ENCODE peak calls at places on chromosomes 13 and 19, in six cellular contexts. A is germinal center; Q is effector memory CD8-positive, alpha-beta T cell; S is esophagus squamous epithelium; K is T-helper 1 cell; N is left ventricle myocardium inferior. E is an unnamed sample.

GRCh38 chr13:34698953-34699352 is 243.1 kb upstream of the NBEA start:
- DNase-seq in S (no peak), A (no peak), K (no peak), Q (no peak), N (no peak), E (no peak)

GRCh38 chr13:25170554-25171107 is 1.5 kb downstream of the AMER2 start:
- DNase-seq in A (peak; percentile 24), K (no peak), S (no peak), Q (no peak), N (no peak), E (no peak)

GRCh38 chr13:104949840-104950805 is 1585.3 kb downstream of the EFNB2 start:
- DNase-seq in S (no peak), N (no peak), A (no peak), K (no peak), Q (no peak), E (no peak)

GRCh38 chr19:55146078-55146647 is 2.8 kb downstream of the TNNT1 start:
- DNase-seq in N (no peak), K (no peak), A (peak; percentile 47), S (no peak), Q (no peak), E (no peak)

GRCh38 chr13:112160558-112160957 is 93.6 kb downstream of the SOX1 start:
- DNase-seq in N (no peak), A (no peak), K (no peak), S (no peak), Q (no peak), E (no peak)

GRCh38 chr19:49987159-49987698 is 26.3 kb upstream of the SIGLEC11 start:
- DNase-seq in N (peak; percentile 83), Q (peak; percentile 75), A (peak; percentile 82), K (peak; percentile 69), S (peak; percentile 33), E (peak; percentile 87)

GRCh38 chr13:30388401-30389283 is 33.7 kb upstream of the UBE2L5 start:
- DNase-seq in N (no peak), S (peak; percentile 5), K (no peak), A (no peak), Q (no peak), E (no peak)

GRCh38 chr13:80945328-80945727 is 604.4 kb upstream of the SPRY2 start:
- DNase-seq in K (no peak), S (no peak), A (no peak), N (no peak), Q (no peak), E (no peak)

GRCh38 chr19:11422163-11423068 is 3.3 kb upstream of the RGL3 start:
- DNase-seq in S (peak; percentile 23), N (peak; percentile 84), K (peak; percentile 45), Q (peak; percentile 64), A (peak; percentile 94), E (peak; percentile 52)

GRCh38 chr19:4986471-4986888 is 17.6 kb downstream of the KDM4B start:
- DNase-seq in Q (no peak), S (no peak), A (no peak), K (no peak), N (no peak), E (no peak)

GRCh38 chr19:40549007-40549708 is 27.5 kb upstream of the SHKBP1 start:
- DNase-seq in S (no peak), Q (peak; percentile 60), A (peak; percentile 74), K (peak; percentile 64), N (peak; percentile 50), E (peak; percentile 59)

GRCh38 chr13:99379856-99380255 is 72.7 kb upstream of the GPR183 start:
- DNase-seq in Q (no peak), A (no peak), N (no peak), K (no peak), S (no peak), E (no peak)

GRCh38 chr13:44837250-44837649 is 152.0 kb downstream of the NUFIP1 start:
- DNase-seq in Q (no peak), S (no peak), K (no peak), N (no peak), A (no peak), E (no peak)

GRCh38 chr13:90386090-90386489 is 961.4 kb upstream of the MIR17HG start:
- DNase-seq in Q (no peak), A (no peak), S (no peak), N (no peak), K (no peak), E (no peak)

GRCh38 chr13:42394361-42395065 is 122.6 kb downstream of the AKAP11 start:
- DNase-seq in Q (no peak), S (no peak), K (no peak), N (no peak), A (no peak), E (no peak)

GRCh38 chr19:53818756-53819155 is 5.4 kb downstream of the NLRP12 start:
- DNase-seq in N (no peak), Q (no peak), S (no peak), A (no peak), K (no peak), E (no peak)

GRCh38 chr13:92830821-92831220 is 395.8 kb upstream of the GPC6 start:
- DNase-seq in A (no peak), S (no peak), Q (no peak), N (no peak), K (no peak), E (no peak)

GRCh38 chr13:82477436-82477835 is 1404.8 kb downstream of the SLITRK1 start:
- DNase-seq in S (no peak), Q (no peak), N (no peak), K (no peak), A (no peak), E (no peak)

GRCh38 chr19:37519890-37520289 is 13.2 kb downstream of the ZNF793 start:
- DNase-seq in K (no peak), Q (no peak), N (no peak), S (no peak), A (no peak), E (no peak)

GRCh38 chr13:75760182-75760981 is 124.3 kb downstream of the LMO7 start:
- DNase-seq in S (no peak), K (no peak), N (no peak), A (peak; percentile 32), Q (no peak), E (no peak)

GRCh38 chr19:27777726-27778125 is 1435.2 kb downstream of the UQCRFS1 start:
- DNase-seq in K (no peak), Q (no peak), S (no peak), N (no peak), A (no peak), E (no peak)

GRCh38 chr19:10135551-10136334 is 16.0 kb upstream of the EIF3G start:
- DNase-seq in S (no peak), K (no peak), Q (no peak), N (no peak), A (no peak), E (no peak)

GRCh38 chr19:10936661-10937084 is 8.1 kb downstream of the TIMM29 start:
- DNase-seq in N (no peak), K (no peak), S (no peak), Q (peak; percentile 46), A (peak; percentile 57), E (no peak)

GRCh38 chr19:55461974-55462628 is 659 bp upstream of the ISOC2 start:
- DNase-seq in S (no peak), Q (no peak), K (no peak), N (no peak), A (no peak), E (no peak)